ENCODE peak calls at places on chromosomes 12 and 14, in five cellular contexts. One of them, this sample, is unnamed. For H3K9me3, the result is how much of the 10 kb centered on the place peaks cover.

GRCh38 chr14:68951800-68952540 is 27.1 kb downstream of the ACTN1 start:
- DNase-seq in effector memory CD4-positive, alpha-beta T cell: no peak
- DNase-seq in GM23248: no peak
- DNase-seq in CD8-positive, alpha-beta T cell: no peak
- DNase-seq in neuronal stem cell: no peak
- DNase-seq in this sample: no peak

GRCh38 chr12:123096159-123096558 is 54.7 kb downstream of the PITPNM2 start:
- DNase-seq in neuronal stem cell: no peak
- DNase-seq in effector memory CD4-positive, alpha-beta T cell: no peak
- DNase-seq in GM23248: no peak
- DNase-seq in CD8-positive, alpha-beta T cell: no peak
- DNase-seq in this sample: no peak

GRCh38 chr14:75418779-75419768 is 8.7 kb upstream of the JDP2 start:
- DNase-seq in effector memory CD4-positive, alpha-beta T cell: no peak
- DNase-seq in neuronal stem cell: peak
- DNase-seq in CD8-positive, alpha-beta T cell: no peak
- DNase-seq in GM23248: no peak
- DNase-seq in this sample: no peak

GRCh38 chr12:39329015-39329414 is 113.9 kb downstream of the KIF21A start:
- DNase-seq in CD8-positive, alpha-beta T cell: no peak
- DNase-seq in GM23248: peak
- DNase-seq in neuronal stem cell: no peak
- DNase-seq in effector memory CD4-positive, alpha-beta T cell: no peak
- DNase-seq in this sample: no peak

GRCh38 chr12:113190761-113191160 is 5.2 kb downstream of the RITA1 start:
- DNase-seq in CD8-positive, alpha-beta T cell: no peak
- DNase-seq in neuronal stem cell: no peak
- DNase-seq in GM23248: peak
- DNase-seq in effector memory CD4-positive, alpha-beta T cell: no peak
- DNase-seq in this sample: peak

GRCh38 chr14:42248131-42248530 is 641.5 kb downstream of the LRFN5 start:
- DNase-seq in GM23248: no peak
- DNase-seq in effector memory CD4-positive, alpha-beta T cell: no peak
- DNase-seq in neuronal stem cell: no peak
- DNase-seq in CD8-positive, alpha-beta T cell: no peak
- DNase-seq in this sample: no peak

GRCh38 chr12:51636986-51637385 is 46.0 kb downstream of the SCN8A start:
- DNase-seq in GM23248: no peak
- DNase-seq in neuronal stem cell: no peak
- DNase-seq in effector memory CD4-positive, alpha-beta T cell: no peak
- DNase-seq in CD8-positive, alpha-beta T cell: no peak
- DNase-seq in this sample: no peak

GRCh38 chr14:32022938-32023466 is 54.1 kb upstream of the ARHGAP5 start:
- DNase-seq in CD8-positive, alpha-beta T cell: no peak
- DNase-seq in neuronal stem cell: no peak
- DNase-seq in effector memory CD4-positive, alpha-beta T cell: no peak
- DNase-seq in GM23248: no peak
- DNase-seq in this sample: no peak

GRCh38 chr14:37197421-37198272 is at the start of gene MIPOL1:
- DNase-seq in GM23248: peak
- DNase-seq in CD8-positive, alpha-beta T cell: no peak
- DNase-seq in neuronal stem cell: peak
- DNase-seq in effector memory CD4-positive, alpha-beta T cell: no peak
- DNase-seq in this sample: peak

GRCh38 chr12:3967556-3968160 is 94.5 kb upstream of the PARP11 start:
- DNase-seq in effector memory CD4-positive, alpha-beta T cell: no peak
- DNase-seq in GM23248: no peak
- DNase-seq in CD8-positive, alpha-beta T cell: no peak
- DNase-seq in neuronal stem cell: no peak
- DNase-seq in this sample: no peak

GRCh38 chr14:98775892-98776291 is 496.1 kb downstream of the BCL11B start:
- DNase-seq in neuronal stem cell: no peak
- DNase-seq in CD8-positive, alpha-beta T cell: no peak
- DNase-seq in effector memory CD4-positive, alpha-beta T cell: no peak
- DNase-seq in GM23248: no peak
- DNase-seq in this sample: no peak

GRCh38 chr12:10301103-10301502 is 6.6 kb upstream of the KLRD1 start:
- DNase-seq in CD8-positive, alpha-beta T cell: no peak
- DNase-seq in GM23248: peak
- DNase-seq in neuronal stem cell: no peak
- DNase-seq in effector memory CD4-positive, alpha-beta T cell: no peak
- DNase-seq in this sample: no peak

GRCh38 chr12:124279846-124280360 is 15.0 kb upstream of the RFLNA start:
- DNase-seq in GM23248: peak
- DNase-seq in CD8-positive, alpha-beta T cell: no peak
- DNase-seq in neuronal stem cell: no peak
- DNase-seq in effector memory CD4-positive, alpha-beta T cell: no peak
- DNase-seq in this sample: peak

GRCh38 chr12:54173066-54173726 is 15.6 kb downstream of the SMUG1 start:
- DNase-seq in CD8-positive, alpha-beta T cell: peak
- DNase-seq in neuronal stem cell: no peak
- DNase-seq in GM23248: peak
- DNase-seq in effector memory CD4-positive, alpha-beta T cell: no peak
- DNase-seq in this sample: peak

GRCh38 chr12:57767317-57767716 is 439 bp upstream of the CYP27B1 start:
- DNase-seq in GM23248: no peak
- DNase-seq in neuronal stem cell: no peak
- DNase-seq in effector memory CD4-positive, alpha-beta T cell: no peak
- DNase-seq in CD8-positive, alpha-beta T cell: no peak
- DNase-seq in this sample: no peak

GRCh38 chr12:92810370-92810769 is 107.6 kb downstream of the PLEKHG7 start:
- DNase-seq in GM23248: no peak
- DNase-seq in effector memory CD4-positive, alpha-beta T cell: no peak
- DNase-seq in neuronal stem cell: no peak
- DNase-seq in CD8-positive, alpha-beta T cell: no peak
- DNase-seq in this sample: no peak

GRCh38 chr14:76227450-76228050 is 75.8 kb downstream of the GPATCH2L start:
- DNase-seq in CD8-positive, alpha-beta T cell: no peak
- DNase-seq in neuronal stem cell: no peak
- DNase-seq in GM23248: peak
- DNase-seq in effector memory CD4-positive, alpha-beta T cell: no peak
- DNase-seq in this sample: no peak

GRCh38 chr12:28172434-28173030 is 17.7 kb upstream of the CCDC91 start:
- DNase-seq in effector memory CD4-positive, alpha-beta T cell: no peak
- DNase-seq in CD8-positive, alpha-beta T cell: no peak
- DNase-seq in GM23248: peak
- DNase-seq in neuronal stem cell: peak
- DNase-seq in this sample: peak

GRCh38 chr12:64895541-64895940 is 71.1 kb downstream of the TBC1D30 start:
- DNase-seq in neuronal stem cell: no peak
- DNase-seq in effector memory CD4-positive, alpha-beta T cell: no peak
- DNase-seq in GM23248: peak
- DNase-seq in CD8-positive, alpha-beta T cell: no peak
- DNase-seq in this sample: no peak

GRCh38 chr12:72723732-72724131 is 451.6 kb downstream of the TRHDE start:
- DNase-seq in effector memory CD4-positive, alpha-beta T cell: no peak
- DNase-seq in neuronal stem cell: no peak
- DNase-seq in CD8-positive, alpha-beta T cell: no peak
- DNase-seq in GM23248: no peak
- DNase-seq in this sample: no peak

GRCh38 chr12:65432606-65433005 is 154.1 kb downstream of the MSRB3 start:
- DNase-seq in effector memory CD4-positive, alpha-beta T cell: no peak
- DNase-seq in CD8-positive, alpha-beta T cell: no peak
- DNase-seq in GM23248: no peak
- DNase-seq in neuronal stem cell: no peak
- DNase-seq in this sample: peak

GRCh38 chr12:115922952-115923564 is 354.4 kb downstream of the MED13L start:
- DNase-seq in effector memory CD4-positive, alpha-beta T cell: no peak
- DNase-seq in GM23248: peak
- DNase-seq in neuronal stem cell: no peak
- DNase-seq in CD8-positive, alpha-beta T cell: no peak
- DNase-seq in this sample: no peak

GRCh38 chr12:51549637-51550036 is 41.4 kb upstream of the SCN8A start:
- DNase-seq in neuronal stem cell: no peak
- DNase-seq in CD8-positive, alpha-beta T cell: no peak
- DNase-seq in GM23248: peak
- DNase-seq in effector memory CD4-positive, alpha-beta T cell: no peak
- DNase-seq in this sample: no peak

GRCh38 chr14:56811596-56812363 is 1.5 kb upstream of the OTX2 start:
- DNase-seq in neuronal stem cell: no peak
- DNase-seq in effector memory CD4-positive, alpha-beta T cell: no peak
- DNase-seq in GM23248: no peak
- DNase-seq in CD8-positive, alpha-beta T cell: no peak
- DNase-seq in this sample: no peak

GRCh38 chr14:62674833-62675232 is 370.4 kb downstream of the KCNH5 start:
- DNase-seq in effector memory CD4-positive, alpha-beta T cell: no peak
- DNase-seq in neuronal stem cell: no peak
- DNase-seq in CD8-positive, alpha-beta T cell: no peak
- DNase-seq in GM23248: no peak
- DNase-seq in this sample: no peak

GRCh38 chr12:127773520-127773919 is 493.4 kb upstream of the TMEM132C start:
- DNase-seq in GM23248: no peak
- DNase-seq in CD8-positive, alpha-beta T cell: no peak
- DNase-seq in effector memory CD4-positive, alpha-beta T cell: no peak
- DNase-seq in neuronal stem cell: no peak
- DNase-seq in this sample: no peak

GRCh38 chr14:68111733-68112270 is 292.2 kb downstream of the RAD51B start:
- DNase-seq in neuronal stem cell: no peak
- DNase-seq in GM23248: no peak
- DNase-seq in effector memory CD4-positive, alpha-beta T cell: no peak
- DNase-seq in CD8-positive, alpha-beta T cell: no peak
- DNase-seq in this sample: no peak

GRCh38 chr14:105863296-105864108 is 337.1 kb downstream of the TMEM121 start:
- DNase-seq in CD8-positive, alpha-beta T cell: peak
- DNase-seq in GM23248: no peak
- DNase-seq in effector memory CD4-positive, alpha-beta T cell: no peak
- DNase-seq in neuronal stem cell: no peak
- DNase-seq in this sample: no peak
- H3K9me3 ChIP-seq in CD8-positive, alpha-beta T cell: under half
- H3K9me3 ChIP-seq in GM23248: under half
- H3K9me3 ChIP-seq in effector memory CD4-positive, alpha-beta T cell: under half
- H3K9me3 ChIP-seq in neuronal stem cell: half or more
- H3K9me3 ChIP-seq in this sample: under half

GRCh38 chr14:79693935-79694334 is 517.4 kb downstream of the DIO2 start:
- DNase-seq in CD8-positive, alpha-beta T cell: no peak
- DNase-seq in GM23248: no peak
- DNase-seq in neuronal stem cell: no peak
- DNase-seq in effector memory CD4-positive, alpha-beta T cell: no peak
- DNase-seq in this sample: no peak
- H3K9me3 ChIP-seq in CD8-positive, alpha-beta T cell: under half
- H3K9me3 ChIP-seq in GM23248: under half
- H3K9me3 ChIP-seq in neuronal stem cell: under half
- H3K9me3 ChIP-seq in effector memory CD4-positive, alpha-beta T cell: under half
- H3K9me3 ChIP-seq in this sample: under half

GRCh38 chr14:85423889-85424288 is 106.1 kb upstream of the FLRT2 start:
- DNase-seq in effector memory CD4-positive, alpha-beta T cell: no peak
- DNase-seq in neuronal stem cell: no peak
- DNase-seq in GM23248: no peak
- DNase-seq in CD8-positive, alpha-beta T cell: no peak
- DNase-seq in this sample: no peak

GRCh38 chr14:85421166-85421877 is 108.6 kb upstream of the FLRT2 start:
- DNase-seq in CD8-positive, alpha-beta T cell: no peak
- DNase-seq in effector memory CD4-positive, alpha-beta T cell: no peak
- DNase-seq in GM23248: peak
- DNase-seq in neuronal stem cell: no peak
- DNase-seq in this sample: no peak

GRCh38 chr14:85418716-85419115 is 111.2 kb upstream of the FLRT2 start:
- DNase-seq in neuronal stem cell: no peak
- DNase-seq in GM23248: no peak
- DNase-seq in effector memory CD4-positive, alpha-beta T cell: no peak
- DNase-seq in CD8-positive, alpha-beta T cell: no peak
- DNase-seq in this sample: no peak

GRCh38 chr14:85420278-85420677 is 109.7 kb upstream of the FLRT2 start:
- DNase-seq in GM23248: no peak
- DNase-seq in effector memory CD4-positive, alpha-beta T cell: no peak
- DNase-seq in neuronal stem cell: no peak
- DNase-seq in CD8-positive, alpha-beta T cell: no peak
- DNase-seq in this sample: no peak

DNA sequence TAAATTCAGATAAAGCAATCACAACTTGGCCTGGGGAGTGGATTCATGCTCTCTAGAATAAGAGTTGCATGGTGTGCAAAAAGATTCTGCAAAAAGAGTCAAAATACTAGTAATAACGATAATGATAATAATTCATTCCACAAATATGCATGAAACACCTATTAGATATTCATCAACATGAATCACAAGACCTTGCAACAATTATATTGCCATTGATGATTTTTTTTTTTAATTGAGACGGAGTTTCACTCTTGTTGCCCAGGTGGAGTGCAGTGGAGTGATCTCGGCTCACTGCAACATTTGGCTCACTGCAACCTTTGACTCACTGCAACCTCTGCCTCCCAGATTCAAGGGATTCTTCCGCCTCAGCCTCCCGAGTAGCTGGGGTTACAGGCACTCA is 109.2 kb upstream of the FLRT2 start:
- DNase-seq in effector memory CD4-positive, alpha-beta T cell: no peak
- DNase-seq in GM23248: no peak
- DNase-seq in neuronal stem cell: no peak
- DNase-seq in CD8-positive, alpha-beta T cell: no peak
- DNase-seq in this sample: no peak
- H3K9me3 ChIP-seq in effector memory CD4-positive, alpha-beta T cell: under half
- H3K9me3 ChIP-seq in GM23248: under half
- H3K9me3 ChIP-seq in neuronal stem cell: under half
- H3K9me3 ChIP-seq in CD8-positive, alpha-beta T cell: under half
- H3K9me3 ChIP-seq in this sample: under half

GRCh38 chr12:107134558-107134957 is 41.2 kb upstream of the CRY1 start:
- DNase-seq in CD8-positive, alpha-beta T cell: no peak
- DNase-seq in effector memory CD4-positive, alpha-beta T cell: peak
- DNase-seq in GM23248: peak
- DNase-seq in neuronal stem cell: no peak
- DNase-seq in this sample: no peak

GRCh38 chr12:107133462-107133861 is 40.1 kb upstream of the CRY1 start:
- DNase-seq in GM23248: no peak
- DNase-seq in effector memory CD4-positive, alpha-beta T cell: no peak
- DNase-seq in neuronal stem cell: no peak
- DNase-seq in CD8-positive, alpha-beta T cell: no peak
- DNase-seq in this sample: no peak

GRCh38 chr12:107130830-107131760 is 37.7 kb upstream of the CRY1 start:
- DNase-seq in neuronal stem cell: no peak
- DNase-seq in effector memory CD4-positive, alpha-beta T cell: no peak
- DNase-seq in CD8-positive, alpha-beta T cell: no peak
- DNase-seq in GM23248: no peak
- DNase-seq in this sample: peak

GRCh38 chr12:107129315-107129930 is 36.1 kb upstream of the CRY1 start:
- DNase-seq in effector memory CD4-positive, alpha-beta T cell: no peak
- DNase-seq in CD8-positive, alpha-beta T cell: no peak
- DNase-seq in neuronal stem cell: no peak
- DNase-seq in GM23248: no peak
- DNase-seq in this sample: no peak

DNA sequence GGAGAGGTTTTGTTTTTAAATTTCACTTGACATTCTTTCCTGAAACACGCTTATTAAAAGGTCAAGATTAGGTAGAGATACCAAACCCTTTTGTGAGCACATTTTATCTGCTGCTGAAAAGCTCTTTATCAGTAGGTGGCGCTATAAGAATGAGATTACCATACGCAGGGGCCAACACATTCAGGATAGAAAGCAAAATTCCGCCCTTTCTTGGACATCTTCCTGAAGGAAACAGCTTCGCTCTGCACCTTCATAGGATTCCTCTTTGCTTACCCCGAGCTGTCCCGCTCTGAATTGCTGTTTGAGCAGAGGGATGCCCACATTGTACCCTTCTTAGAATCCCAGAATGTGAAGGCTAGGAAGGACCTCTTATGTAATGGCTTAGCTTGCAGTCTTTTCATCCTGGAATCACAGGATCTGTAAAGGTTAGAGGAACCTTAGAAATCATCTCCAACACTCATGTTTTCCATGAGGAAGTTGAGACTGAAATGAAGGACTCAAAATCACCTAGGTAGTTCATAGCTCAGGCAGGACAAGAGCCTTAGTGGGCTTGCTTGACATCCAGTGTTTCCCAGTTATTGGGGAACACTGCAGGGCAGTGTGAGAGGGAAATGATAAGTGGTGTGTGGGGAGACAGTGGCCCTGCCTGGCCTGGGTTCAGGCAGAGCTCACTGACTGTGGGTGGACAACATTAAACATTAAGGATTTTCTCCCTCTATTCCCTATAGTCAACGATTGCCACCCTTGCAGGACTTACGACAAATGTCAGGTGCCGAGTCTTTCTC is 38.7 kb upstream of the CRY1 start:
- DNase-seq in neuronal stem cell: peak
- DNase-seq in CD8-positive, alpha-beta T cell: peak
- DNase-seq in effector memory CD4-positive, alpha-beta T cell: peak
- DNase-seq in GM23248: peak
- DNase-seq in this sample: peak
- H3K9me3 ChIP-seq in neuronal stem cell: under half
- H3K9me3 ChIP-seq in CD8-positive, alpha-beta T cell: under half
- H3K9me3 ChIP-seq in effector memory CD4-positive, alpha-beta T cell: under half
- H3K9me3 ChIP-seq in GM23248: under half
- H3K9me3 ChIP-seq in this sample: under half

This sample was measured in endothelial cell of umbilical vein.